ENCODE peak calls at places on chromosome 15, in eight cellular contexts. One of them, this sample, is unnamed.

GRCh38 chr15:76345880-76346665 is 9.5 kb downstream of the ISL2 start:
- DNase-seq in psoas muscle: no peak
- DNase-seq in thyroid gland: no peak
- DNase-seq in PC-3: peak
- DNase-seq in suprapubic skin: no peak
- DNase-seq in GM23338: peak
- DNase-seq in CD8-positive, alpha-beta memory T cell: no peak
- DNase-seq in cardiac muscle cell: no peak
- DNase-seq in this sample: no peak

GRCh38 chr15:79116771-79117170 is 26.2 kb upstream of the RASGRF1 start:
- DNase-seq in psoas muscle: no peak
- DNase-seq in thyroid gland: no peak
- DNase-seq in PC-3: no peak
- DNase-seq in suprapubic skin: no peak
- DNase-seq in GM23338: no peak
- DNase-seq in CD8-positive, alpha-beta memory T cell: no peak
- DNase-seq in cardiac muscle cell: no peak
- DNase-seq in this sample: no peak

GRCh38 chr15:39232512-39232911 is 348.4 kb upstream of the THBS1 start:
- DNase-seq in psoas muscle: no peak
- DNase-seq in thyroid gland: no peak
- DNase-seq in PC-3: peak
- DNase-seq in suprapubic skin: no peak
- DNase-seq in GM23338: no peak
- DNase-seq in CD8-positive, alpha-beta memory T cell: no peak
- DNase-seq in cardiac muscle cell: peak
- DNase-seq in this sample: no peak

GRCh38 chr15:85381850-85382751 is 1.7 kb downstream of the AKAP13 start:
- DNase-seq in psoas muscle: no peak
- DNase-seq in thyroid gland: no peak
- DNase-seq in PC-3: peak
- DNase-seq in suprapubic skin: no peak
- DNase-seq in GM23338: no peak
- DNase-seq in CD8-positive, alpha-beta memory T cell: no peak
- DNase-seq in cardiac muscle cell: no peak
- DNase-seq in this sample: no peak

GRCh38 chr15:89472785-89473256 is 23.6 kb downstream of the RHCG start:
- DNase-seq in psoas muscle: no peak
- DNase-seq in thyroid gland: no peak
- DNase-seq in PC-3: peak
- DNase-seq in suprapubic skin: no peak
- DNase-seq in GM23338: peak
- DNase-seq in CD8-positive, alpha-beta memory T cell: no peak
- DNase-seq in cardiac muscle cell: peak
- DNase-seq in this sample: no peak

GRCh38 chr15:85743392-85744045 is 51.2 kb downstream of the KLHL25 start:
- DNase-seq in psoas muscle: no peak
- DNase-seq in thyroid gland: no peak
- DNase-seq in PC-3: no peak
- DNase-seq in suprapubic skin: no peak
- DNase-seq in GM23338: no peak
- DNase-seq in CD8-positive, alpha-beta memory T cell: no peak
- DNase-seq in cardiac muscle cell: no peak
- DNase-seq in this sample: no peak

GRCh38 chr15:101381671-101382212 is 86.7 kb upstream of the SNRPA1 start:
- DNase-seq in psoas muscle: peak
- DNase-seq in thyroid gland: no peak
- DNase-seq in PC-3: no peak
- DNase-seq in suprapubic skin: no peak
- DNase-seq in GM23338: no peak
- DNase-seq in CD8-positive, alpha-beta memory T cell: no peak
- DNase-seq in cardiac muscle cell: no peak
- DNase-seq in this sample: no peak

GRCh38 chr15:90101130-90101968 is 919 bp downstream of the IDH2 start:
- DNase-seq in psoas muscle: peak
- DNase-seq in thyroid gland: peak
- DNase-seq in PC-3: no peak
- DNase-seq in suprapubic skin: no peak
- DNase-seq in GM23338: peak
- DNase-seq in CD8-positive, alpha-beta memory T cell: peak
- DNase-seq in cardiac muscle cell: peak
- DNase-seq in this sample: peak

GRCh38 chr15:101500865-101501551 is 11.5 kb upstream of the PCSK6 start:
- DNase-seq in psoas muscle: peak
- DNase-seq in thyroid gland: no peak
- DNase-seq in PC-3: no peak
- DNase-seq in suprapubic skin: no peak
- DNase-seq in GM23338: no peak
- DNase-seq in CD8-positive, alpha-beta memory T cell: no peak
- DNase-seq in cardiac muscle cell: peak
- DNase-seq in this sample: no peak

GRCh38 chr15:74392402-74392876 is 25.0 kb upstream of the CYP11A1 start:
- DNase-seq in psoas muscle: no peak
- DNase-seq in thyroid gland: no peak
- DNase-seq in PC-3: no peak
- DNase-seq in suprapubic skin: no peak
- DNase-seq in GM23338: no peak
- DNase-seq in CD8-positive, alpha-beta memory T cell: no peak
- DNase-seq in cardiac muscle cell: no peak
- DNase-seq in this sample: peak

GRCh38 chr15:79442911-79443310 is 10.8 kb downstream of the MINAR1 start:
- DNase-seq in psoas muscle: no peak
- DNase-seq in thyroid gland: no peak
- DNase-seq in PC-3: no peak
- DNase-seq in suprapubic skin: no peak
- DNase-seq in GM23338: peak
- DNase-seq in CD8-positive, alpha-beta memory T cell: no peak
- DNase-seq in cardiac muscle cell: no peak
- DNase-seq in this sample: no peak

GRCh38 chr15:87881001-87881400 is 375.5 kb downstream of the NTRK3 start:
- DNase-seq in psoas muscle: no peak
- DNase-seq in thyroid gland: no peak
- DNase-seq in PC-3: no peak
- DNase-seq in suprapubic skin: no peak
- DNase-seq in GM23338: no peak
- DNase-seq in CD8-positive, alpha-beta memory T cell: no peak
- DNase-seq in cardiac muscle cell: no peak
- DNase-seq in this sample: no peak

GRCh38 chr15:70091649-70092461 is 5.9 kb downstream of the TLE3 start:
- DNase-seq in psoas muscle: no peak
- DNase-seq in thyroid gland: peak
- DNase-seq in PC-3: peak
- DNase-seq in suprapubic skin: no peak
- DNase-seq in GM23338: no peak
- DNase-seq in CD8-positive, alpha-beta memory T cell: no peak
- DNase-seq in cardiac muscle cell: peak
- DNase-seq in this sample: no peak

GRCh38 chr15:37133619-37134018 is 33.3 kb upstream of the MEIS2 start:
- DNase-seq in psoas muscle: no peak
- DNase-seq in thyroid gland: no peak
- DNase-seq in PC-3: peak
- DNase-seq in suprapubic skin: no peak
- DNase-seq in GM23338: no peak
- DNase-seq in CD8-positive, alpha-beta memory T cell: no peak
- DNase-seq in cardiac muscle cell: peak
- DNase-seq in this sample: no peak

GRCh38 chr15:32877620-32878019 is 159.8 kb downstream of the GREM1 start:
- DNase-seq in psoas muscle: no peak
- DNase-seq in thyroid gland: no peak
- DNase-seq in PC-3: peak
- DNase-seq in suprapubic skin: no peak
- DNase-seq in GM23338: no peak
- DNase-seq in CD8-positive, alpha-beta memory T cell: no peak
- DNase-seq in cardiac muscle cell: no peak
- DNase-seq in this sample: no peak

GRCh38 chr15:67745059-67745993 is 80.0 kb upstream of the SKOR1 start:
- DNase-seq in psoas muscle: no peak
- DNase-seq in thyroid gland: no peak
- DNase-seq in PC-3: no peak
- DNase-seq in suprapubic skin: no peak
- DNase-seq in GM23338: no peak
- DNase-seq in CD8-positive, alpha-beta memory T cell: no peak
- DNase-seq in cardiac muscle cell: peak
- DNase-seq in this sample: no peak

GRCh38 chr15:87312221-87312620 is 944.3 kb downstream of the NTRK3 start:
- DNase-seq in psoas muscle: no peak
- DNase-seq in thyroid gland: no peak
- DNase-seq in PC-3: no peak
- DNase-seq in suprapubic skin: no peak
- DNase-seq in GM23338: no peak
- DNase-seq in CD8-positive, alpha-beta memory T cell: no peak
- DNase-seq in cardiac muscle cell: no peak
- DNase-seq in this sample: no peak

GRCh38 chr15:78930577-78931388 is 14.1 kb downstream of the CTSH start:
- DNase-seq in psoas muscle: peak
- DNase-seq in thyroid gland: peak
- DNase-seq in PC-3: peak
- DNase-seq in suprapubic skin: no peak
- DNase-seq in GM23338: no peak
- DNase-seq in CD8-positive, alpha-beta memory T cell: no peak
- DNase-seq in cardiac muscle cell: peak
- DNase-seq in this sample: no peak

GRCh38 chr15:79004336-79004735 is 59.5 kb upstream of the CTSH start:
- DNase-seq in psoas muscle: peak
- DNase-seq in thyroid gland: no peak
- DNase-seq in PC-3: peak
- DNase-seq in suprapubic skin: no peak
- DNase-seq in GM23338: peak
- DNase-seq in CD8-positive, alpha-beta memory T cell: no peak
- DNase-seq in cardiac muscle cell: peak
- DNase-seq in this sample: no peak

DNA sequence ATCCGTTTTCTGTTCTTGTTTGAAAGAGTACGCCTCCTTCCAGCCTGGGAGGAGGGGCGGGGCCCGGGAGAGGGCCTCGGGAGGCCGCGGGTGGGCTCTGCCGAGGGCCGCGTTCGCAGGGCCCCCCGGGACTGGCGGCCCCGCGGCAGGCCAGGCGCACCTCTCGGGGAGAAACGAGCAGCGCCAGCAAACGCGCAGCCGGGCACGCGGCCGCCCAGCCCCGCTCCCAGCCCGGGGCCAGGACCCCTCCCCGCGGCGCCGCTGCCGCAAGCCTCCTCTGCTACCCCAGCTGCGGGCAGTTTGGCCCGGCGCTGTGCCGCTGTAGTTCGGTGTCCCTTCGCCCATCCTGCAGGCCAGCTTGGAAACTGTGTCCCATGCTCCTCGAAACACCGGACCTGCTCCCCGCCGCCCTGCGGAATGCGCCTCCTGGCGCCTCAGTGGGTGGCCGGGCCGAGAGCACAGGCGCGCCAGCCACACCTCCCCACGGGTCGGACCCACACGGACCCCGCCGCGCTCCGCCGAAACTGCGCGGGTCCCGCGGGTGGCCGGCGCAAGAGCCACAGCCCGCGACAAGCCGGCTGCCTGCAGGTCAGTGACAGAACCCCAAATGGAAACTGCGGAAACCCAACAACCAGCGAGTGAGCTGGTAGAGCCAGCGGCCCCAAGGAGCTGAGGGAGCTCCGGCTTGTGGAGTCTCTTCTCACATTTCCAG is 2.2 kb downstream of the OCA2 start:
- DNase-seq in psoas muscle: no peak
- DNase-seq in thyroid gland: peak
- DNase-seq in PC-3: no peak
- DNase-seq in suprapubic skin: peak
- DNase-seq in GM23338: peak
- DNase-seq in CD8-positive, alpha-beta memory T cell: no peak
- DNase-seq in cardiac muscle cell: no peak
- DNase-seq in this sample: no peak
- H3K27ac ChIP-seq in psoas muscle: peak
- H3K27ac ChIP-seq in thyroid gland: peak
- H3K27ac ChIP-seq in PC-3: no peak
- H3K27ac ChIP-seq in suprapubic skin: peak
- H3K27ac ChIP-seq in GM23338: no peak
- H3K27ac ChIP-seq in CD8-positive, alpha-beta memory T cell: no peak
- H3K27ac ChIP-seq in cardiac muscle cell: no peak
- H3K27ac ChIP-seq in this sample: no peak

GRCh38 chr15:62933388-62933787 is 109.2 kb upstream of the TPM1 start:
- DNase-seq in psoas muscle: no peak
- DNase-seq in thyroid gland: no peak
- DNase-seq in PC-3: peak
- DNase-seq in suprapubic skin: no peak
- DNase-seq in GM23338: no peak
- DNase-seq in CD8-positive, alpha-beta memory T cell: no peak
- DNase-seq in cardiac muscle cell: no peak
- DNase-seq in this sample: no peak
- H3K27ac ChIP-seq in psoas muscle: no peak
- H3K27ac ChIP-seq in thyroid gland: no peak
- H3K27ac ChIP-seq in PC-3: no peak
- H3K27ac ChIP-seq in suprapubic skin: no peak
- H3K27ac ChIP-seq in GM23338: no peak
- H3K27ac ChIP-seq in CD8-positive, alpha-beta memory T cell: no peak
- H3K27ac ChIP-seq in cardiac muscle cell: no peak
- H3K27ac ChIP-seq in this sample: no peak

DNA sequence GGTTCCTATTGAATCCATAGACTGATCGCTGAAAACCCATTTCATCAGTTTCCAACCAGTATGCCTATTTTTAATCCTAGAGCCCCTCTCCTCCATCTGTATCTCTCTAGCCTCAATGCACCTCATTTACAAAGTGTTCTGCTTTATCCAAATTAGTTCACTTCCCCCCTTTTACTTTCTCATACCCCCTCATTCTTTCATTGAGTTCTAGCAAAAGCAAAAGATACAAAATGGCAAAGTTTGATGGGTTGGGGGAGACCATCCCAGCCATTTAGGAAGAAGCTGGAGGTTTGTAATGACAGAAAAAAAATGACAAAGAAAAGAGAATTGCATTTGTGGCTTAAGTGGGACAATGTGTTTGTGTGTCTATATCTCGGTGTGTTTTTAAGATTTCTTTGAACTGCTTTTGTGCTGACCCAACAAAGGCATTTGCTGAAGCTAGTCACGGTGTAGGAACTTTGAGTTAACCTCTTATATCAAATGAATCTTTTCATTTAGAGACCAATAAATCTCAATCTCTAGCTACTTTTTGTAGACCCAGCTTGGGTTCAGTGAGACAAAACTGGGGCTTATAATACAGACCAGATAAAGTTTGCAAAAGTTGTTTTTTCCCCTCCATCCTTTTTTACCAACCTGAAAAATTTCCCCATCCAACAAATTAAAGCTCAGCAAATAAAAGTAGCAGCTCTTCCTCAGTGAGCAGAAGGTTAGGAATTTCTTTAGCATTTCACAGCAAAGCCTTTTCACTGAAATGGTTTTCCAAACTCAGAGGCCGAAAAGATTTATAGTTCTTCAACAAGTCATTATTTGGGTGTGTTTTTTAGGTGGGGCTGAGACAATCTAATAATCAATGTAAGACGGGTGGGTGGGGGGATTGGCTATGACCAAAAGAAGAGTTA is 18.8 kb downstream of the NR2F2 start:
- DNase-seq in psoas muscle: no peak
- DNase-seq in thyroid gland: no peak
- DNase-seq in PC-3: no peak
- DNase-seq in suprapubic skin: no peak
- DNase-seq in GM23338: no peak
- DNase-seq in CD8-positive, alpha-beta memory T cell: no peak
- DNase-seq in cardiac muscle cell: no peak
- DNase-seq in this sample: no peak
- H3K27ac ChIP-seq in psoas muscle: peak
- H3K27ac ChIP-seq in thyroid gland: peak
- H3K27ac ChIP-seq in PC-3: no peak
- H3K27ac ChIP-seq in suprapubic skin: peak
- H3K27ac ChIP-seq in GM23338: no peak
- H3K27ac ChIP-seq in CD8-positive, alpha-beta memory T cell: no peak
- H3K27ac ChIP-seq in cardiac muscle cell: no peak
- H3K27ac ChIP-seq in this sample: no peak

GRCh38 chr15:82132116-82132515 is 86.3 kb upstream of the MEX3B start:
- DNase-seq in psoas muscle: no peak
- DNase-seq in thyroid gland: no peak
- DNase-seq in PC-3: no peak
- DNase-seq in suprapubic skin: no peak
- DNase-seq in GM23338: no peak
- DNase-seq in CD8-positive, alpha-beta memory T cell: no peak
- DNase-seq in cardiac muscle cell: no peak
- DNase-seq in this sample: no peak
- H3K27ac ChIP-seq in psoas muscle: no peak
- H3K27ac ChIP-seq in thyroid gland: no peak
- H3K27ac ChIP-seq in PC-3: peak
- H3K27ac ChIP-seq in suprapubic skin: no peak
- H3K27ac ChIP-seq in GM23338: no peak
- H3K27ac ChIP-seq in CD8-positive, alpha-beta memory T cell: no peak
- H3K27ac ChIP-seq in cardiac muscle cell: no peak
- H3K27ac ChIP-seq in this sample: no peak

This sample was measured in substantia nigra.